ENCODE peak calls at places on chromosomes 1 and 21, in five cellular contexts. One of them, this sample, is unnamed.

GRCh38 chr1:36304521-36304920 is 1.6 kb upstream of the SH3D21 start:
- DNase-seq in pancreas: peak
- DNase-seq in lung: no peak
- DNase-seq in choroid plexus epithelial cell: no peak
- DNase-seq in astrocyte: no peak
- DNase-seq in this sample: no peak

GRCh38 chr1:36966242-36966641 is 68.1 kb downstream of the GRIK3 start:
- DNase-seq in choroid plexus epithelial cell: peak
- DNase-seq in astrocyte: no peak
- DNase-seq in lung: no peak
- DNase-seq in pancreas: peak
- DNase-seq in this sample: no peak

GRCh38 chr1:63892632-63893395 is 119.0 kb downstream of the ROR1 start:
- DNase-seq in lung: no peak
- DNase-seq in choroid plexus epithelial cell: peak
- DNase-seq in pancreas: no peak
- DNase-seq in astrocyte: peak
- DNase-seq in this sample: peak

GRCh38 chr21:41460578-41461527 is 34.8 kb downstream of the MX1 start:
- DNase-seq in pancreas: peak
- DNase-seq in lung: peak
- DNase-seq in astrocyte: no peak
- DNase-seq in choroid plexus epithelial cell: peak
- DNase-seq in this sample: peak

GRCh38 chr1:111603979-111604378 is 15.6 kb upstream of the RAP1A start:
- DNase-seq in choroid plexus epithelial cell: no peak
- DNase-seq in pancreas: no peak
- DNase-seq in astrocyte: no peak
- DNase-seq in lung: no peak
- DNase-seq in this sample: no peak

GRCh38 chr21:42956824-42957632 is 17.3 kb upstream of the PKNOX1 start:
- DNase-seq in lung: no peak
- DNase-seq in astrocyte: no peak
- DNase-seq in pancreas: no peak
- DNase-seq in choroid plexus epithelial cell: no peak
- DNase-seq in this sample: no peak

GRCh38 chr1:8202182-8202905 is 115.6 kb upstream of the SLC45A1 start:
- DNase-seq in choroid plexus epithelial cell: peak
- DNase-seq in astrocyte: peak
- DNase-seq in pancreas: peak
- DNase-seq in lung: no peak
- DNase-seq in this sample: peak

GRCh38 chr1:56872597-56872996 is 18.0 kb downstream of the C8A start:
- DNase-seq in choroid plexus epithelial cell: peak
- DNase-seq in pancreas: no peak
- DNase-seq in astrocyte: peak
- DNase-seq in lung: no peak
- DNase-seq in this sample: peak

GRCh38 chr1:29122662-29122986 is 1.1 kb downstream of the TMEM200B start:
- DNase-seq in astrocyte: peak
- DNase-seq in choroid plexus epithelial cell: peak
- DNase-seq in lung: no peak
- DNase-seq in pancreas: peak
- DNase-seq in this sample: peak

GRCh38 chr1:191671236-191671635 is 487.0 kb upstream of the RGS18 start:
- DNase-seq in lung: no peak
- DNase-seq in choroid plexus epithelial cell: no peak
- DNase-seq in astrocyte: peak
- DNase-seq in pancreas: no peak
- DNase-seq in this sample: no peak

GRCh38 chr1:1013922-1014617 is 773 bp downstream of the ISG15 start:
- DNase-seq in astrocyte: no peak
- DNase-seq in choroid plexus epithelial cell: no peak
- DNase-seq in pancreas: peak
- DNase-seq in lung: no peak
- DNase-seq in this sample: peak

GRCh38 chr1:114139540-114139939 is 14.1 kb downstream of the SYT6 start:
- DNase-seq in pancreas: no peak
- DNase-seq in choroid plexus epithelial cell: no peak
- DNase-seq in lung: no peak
- DNase-seq in astrocyte: no peak
- DNase-seq in this sample: no peak

DNA sequence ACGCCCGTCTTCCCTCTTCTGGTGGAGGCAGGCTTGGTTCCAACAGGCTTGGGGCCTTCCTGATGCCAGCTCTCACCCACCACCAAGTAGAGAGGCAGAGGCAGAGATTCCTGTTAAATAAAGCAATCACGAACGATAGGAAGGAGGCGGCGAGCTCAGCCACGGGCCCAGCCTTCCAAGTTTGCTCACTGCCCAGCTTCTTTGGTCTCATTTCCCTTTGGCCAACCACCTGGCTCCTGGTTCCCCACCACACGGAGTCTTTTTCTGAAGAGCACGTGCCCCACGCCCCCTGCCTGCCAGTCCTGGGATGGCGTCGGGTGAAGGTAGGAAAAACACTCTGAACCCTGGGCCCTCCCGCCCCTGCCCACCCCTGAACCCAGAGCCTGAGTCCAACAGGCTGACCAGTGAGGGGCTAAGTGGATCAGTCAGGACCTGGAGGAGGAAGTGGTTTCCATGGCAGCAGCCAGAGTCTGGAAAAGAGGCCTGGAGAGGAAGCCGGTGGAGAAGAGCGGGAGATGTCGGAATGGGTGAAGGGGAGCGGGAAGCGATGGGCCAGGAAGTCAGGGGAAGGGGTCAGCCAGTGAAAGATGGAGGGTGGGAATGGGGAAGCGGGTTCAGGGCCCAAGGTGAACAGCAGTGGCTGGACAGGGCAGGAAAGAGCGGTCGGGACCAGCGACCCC is 158.2 kb upstream of the KLHDC7A start:
- DNase-seq in lung: no peak
- DNase-seq in astrocyte: no peak
- DNase-seq in choroid plexus epithelial cell: no peak
- DNase-seq in pancreas: no peak
- DNase-seq in this sample: no peak
- TF ChIP-seq CTCF in lung: no peak
- TF ChIP-seq CTCF in astrocyte: no peak
- TF ChIP-seq CTCF in choroid plexus epithelial cell: no peak
- TF ChIP-seq CTCF in pancreas: no peak
- TF ChIP-seq CTCF in this sample: no peak

GRCh38 chr1:31655104-31655503 is 10.4 kb upstream of the PEF1 start:
- DNase-seq in lung: no peak
- DNase-seq in choroid plexus epithelial cell: no peak
- DNase-seq in pancreas: no peak
- DNase-seq in astrocyte: no peak
- DNase-seq in this sample: no peak
- H3K4me3 ChIP-seq in lung: no peak
- H3K4me3 ChIP-seq in choroid plexus epithelial cell: no peak
- H3K4me3 ChIP-seq in pancreas: no peak
- H3K4me3 ChIP-seq in astrocyte: no peak
- H3K4me3 ChIP-seq in this sample: no peak

GRCh38 chr1:203592728-203593127 is 33.9 kb upstream of the ATP2B4 start:
- DNase-seq in astrocyte: no peak
- DNase-seq in choroid plexus epithelial cell: peak
- DNase-seq in pancreas: no peak
- DNase-seq in lung: no peak
- DNase-seq in this sample: peak

GRCh38 chr1:203591626-203592025 is 35.0 kb upstream of the ATP2B4 start:
- DNase-seq in astrocyte: no peak
- DNase-seq in pancreas: no peak
- DNase-seq in choroid plexus epithelial cell: no peak
- DNase-seq in lung: no peak
- DNase-seq in this sample: no peak

GRCh38 chr1:203593143-203593542 is 33.5 kb upstream of the ATP2B4 start:
- DNase-seq in astrocyte: no peak
- DNase-seq in lung: no peak
- DNase-seq in choroid plexus epithelial cell: no peak
- DNase-seq in pancreas: no peak
- DNase-seq in this sample: no peak

GRCh38 chr1:203592156-203592555 is 34.5 kb upstream of the ATP2B4 start:
- DNase-seq in pancreas: no peak
- DNase-seq in choroid plexus epithelial cell: peak
- DNase-seq in lung: no peak
- DNase-seq in astrocyte: peak
- DNase-seq in this sample: no peak

DNA sequence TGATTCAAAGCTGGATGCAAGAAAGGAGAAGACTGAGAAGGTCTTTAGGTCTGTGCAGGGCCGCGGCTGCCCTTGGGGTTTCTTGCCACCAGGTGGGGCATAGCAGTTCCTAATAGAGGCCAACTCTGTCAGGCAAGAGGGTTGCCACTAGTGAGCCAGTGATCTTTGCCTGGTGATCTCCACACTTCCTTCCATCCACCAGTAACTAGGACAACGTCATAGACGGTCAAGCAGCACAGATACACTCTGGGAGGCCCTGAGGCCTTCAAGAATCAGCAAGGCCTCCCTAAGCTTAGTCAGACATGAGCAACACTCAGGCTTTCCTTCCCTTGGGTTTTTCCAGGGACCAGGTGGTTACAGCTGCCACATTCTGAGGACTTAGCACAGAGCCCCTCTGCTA is 32.9 kb upstream of the ATP2B4 start:
- DNase-seq in pancreas: no peak
- DNase-seq in lung: no peak
- DNase-seq in astrocyte: no peak
- DNase-seq in choroid plexus epithelial cell: no peak
- DNase-seq in this sample: no peak
- TF ChIP-seq CTCF in pancreas: no peak
- TF ChIP-seq CTCF in lung: no peak
- TF ChIP-seq CTCF in astrocyte: no peak
- TF ChIP-seq CTCF in choroid plexus epithelial cell: peak
- TF ChIP-seq CTCF in this sample: peak

GRCh38 chr1:162697140-162697895 is 65.1 kb downstream of the DDR2 start:
- DNase-seq in pancreas: no peak
- DNase-seq in choroid plexus epithelial cell: no peak
- DNase-seq in lung: no peak
- DNase-seq in astrocyte: no peak
- DNase-seq in this sample: peak
- H3K4me3 ChIP-seq in pancreas: no peak
- H3K4me3 ChIP-seq in choroid plexus epithelial cell: no peak
- H3K4me3 ChIP-seq in lung: no peak
- H3K4me3 ChIP-seq in astrocyte: no peak
- H3K4me3 ChIP-seq in this sample: no peak

DNA sequence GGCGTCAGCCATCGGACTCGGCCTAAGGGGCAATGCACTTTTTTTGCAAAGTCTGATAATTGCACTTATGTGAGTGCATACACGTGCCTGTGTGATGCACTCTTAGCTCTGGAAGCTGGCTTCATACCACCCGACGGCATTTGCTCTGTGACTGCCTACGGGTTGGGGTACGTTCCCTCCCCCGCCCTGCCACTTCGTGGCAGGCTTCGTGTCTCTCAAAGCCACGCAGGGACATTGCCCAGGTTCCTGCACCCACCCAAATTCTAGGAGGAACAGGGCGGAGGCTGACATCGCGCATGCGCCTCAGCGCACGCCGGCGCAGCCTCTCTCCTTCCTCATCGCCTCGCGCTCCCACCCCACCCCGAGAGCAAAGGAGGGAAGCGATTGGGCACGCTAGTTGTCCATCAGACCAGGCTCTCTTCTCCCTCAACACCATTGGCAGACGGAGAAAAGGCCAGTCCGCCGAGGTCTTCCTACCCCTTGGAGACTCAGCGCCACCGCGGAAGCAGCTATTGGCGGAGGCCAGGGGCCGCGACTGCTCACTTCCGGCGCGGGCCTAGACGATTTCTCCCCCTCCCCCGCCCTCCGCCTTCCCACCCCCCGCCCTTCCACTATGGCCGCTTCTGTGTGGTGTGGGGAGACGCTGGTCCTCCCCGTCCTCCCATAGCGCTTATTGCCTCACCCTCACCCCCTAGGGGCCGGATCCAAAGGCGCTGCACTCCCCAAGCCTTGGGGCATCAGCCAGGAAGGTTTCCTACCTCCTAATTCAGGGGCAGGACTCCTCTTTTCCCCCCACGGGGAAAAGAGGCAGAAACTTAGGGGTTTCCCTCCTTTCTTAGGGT is at the start of gene INTS3:
- DNase-seq in choroid plexus epithelial cell: peak
- DNase-seq in pancreas: peak
- DNase-seq in astrocyte: peak
- DNase-seq in lung: peak
- DNase-seq in this sample: peak
- TF ChIP-seq CTCF in choroid plexus epithelial cell: peak
- TF ChIP-seq CTCF in pancreas: no peak
- TF ChIP-seq CTCF in astrocyte: no peak
- TF ChIP-seq CTCF in lung: no peak
- TF ChIP-seq CTCF in this sample: no peak

This sample was measured in fibroblast of mammary gland.